ENCODE peak calls at places on chromosomes 13 and 19, in five cellular contexts. T, N, Z, R and F are unnamed samples.

GRCh38 chr19:41433171-41433570 is 6.0 kb upstream of the B3GNT8 start:
- DNase-seq in R (no peak), T (no peak), Z (peak; percentile 59), N (no peak), F (no peak)

GRCh38 chr13:79786176-79786575 is 305.2 kb downstream of the NDFIP2 start:
- DNase-seq in Z (no peak), R (no peak), N (no peak), T (no peak), F (no peak)

GRCh38 chr19:19106061-19106551 is 32.2 kb downstream of the TMEM161A start:
- DNase-seq in R (no peak), Z (peak; percentile 77), T (no peak), N (no peak), F (no peak)

GRCh38 chr13:30481241-30481760 is 15.6 kb upstream of the HMGB1 start:
- DNase-seq in Z (no peak), N (no peak), R (no peak), T (no peak), F (no peak)

GRCh38 chr19:858868-859843 is at the start of gene CFD:
- DNase-seq in Z (peak; percentile 92), R (peak; percentile 96), T (no peak), N (no peak), F (no peak)

GRCh38 chr13:99758465-99759162 is 213.0 kb downstream of the ZIC5 start:
- DNase-seq in T (no peak), N (no peak), Z (no peak), R (no peak), F (no peak)

GRCh38 chr19:46040125-46040524 is 677 bp downstream of the IGFL4 start:
- DNase-seq in N (no peak), R (no peak), T (no peak), Z (peak; percentile 14), F (no peak)

GRCh38 chr19:16076154-16076957 is at the start of gene TPM4:
- DNase-seq in T (peak; percentile 93), Z (peak; percentile 97), R (peak; percentile 99), N (peak; percentile 82), F (peak; percentile 90)

GRCh38 chr19:39397360-39398296 is 6.5 kb downstream of the MED29 start:
- DNase-seq in Z (peak; percentile 98), N (peak; percentile 71), T (no peak), R (peak; percentile 98), F (peak; percentile 90)

GRCh38 chr19:18651738-18652137 is 14.9 kb downstream of the KLHL26 start:
- DNase-seq in R (no peak), Z (no peak), N (peak; percentile 42), T (no peak), F (no peak)

GRCh38 chr13:44336934-44337333 is 36.7 kb upstream of the SERP2 start:
- DNase-seq in R (no peak), T (no peak), Z (no peak), N (peak; percentile 55), F (no peak)

GRCh38 chr19:23774156-23774971 is 15.7 kb upstream of the ZNF681 start:
- DNase-seq in T (no peak), N (peak; percentile 57), R (peak; percentile 63), Z (no peak), F (no peak)

GRCh38 chr13:22194106-22194810 is 523.4 kb downstream of the FGF9 start:
- DNase-seq in Z (no peak), T (no peak), N (no peak), R (no peak), F (no peak)

GRCh38 chr13:34155931-34156607 is 338.1 kb downstream of the RFC3 start:
- DNase-seq in Z (no peak), T (no peak), R (no peak), N (peak; percentile 78), F (no peak)

GRCh38 chr19:13817615-13818371 is 22.6 kb downstream of the ZSWIM4 start:
- DNase-seq in T (no peak), R (no peak), Z (peak; percentile 89), N (no peak), F (no peak)

GRCh38 chr19:49930483-49931011 is 1.2 kb upstream of the NUP62 start:
- DNase-seq in N (no peak), R (no peak), Z (no peak), T (no peak), F (no peak)

GRCh38 chr13:113934576-113934975 is 39.3 kb downstream of the C13orf46 start:
- DNase-seq in R (peak; percentile 72), N (no peak), T (no peak), Z (no peak), F (no peak)

GRCh38 chr19:15251010-15251748 is 18.9 kb upstream of the EPHX3 start:
- DNase-seq in T (peak; percentile 20), R (no peak), N (no peak), Z (no peak), F (no peak)

GRCh38 chr13:95403349-95404140 is 102.3 kb upstream of the ABCC4 start:
- DNase-seq in R (no peak), N (no peak), T (no peak), Z (no peak), F (no peak)

GRCh38 chr19:20171285-20171684 is 4.3 kb downstream of the ZNF486 start:
- DNase-seq in T (no peak), Z (no peak), N (peak; percentile 71), R (no peak), F (no peak)

GRCh38 chr13:51728972-51729371 is 75.0 kb downstream of the DHRS12 start:
- DNase-seq in Z (no peak), T (peak; percentile 53), R (no peak), N (peak; percentile 92), F (no peak)

GRCh38 chr13:106133025-106133424 is 402.4 kb downstream of the EFNB2 start:
- DNase-seq in N (peak; percentile 84), R (no peak), T (peak; percentile 23), Z (no peak), F (no peak)

GRCh38 chr19:17424743-17425365 is 5.0 kb downstream of the MVB12A start:
- DNase-seq in N (no peak), T (no peak), R (no peak), Z (peak; percentile 81), F (peak; percentile 78)

GRCh38 chr13:60679928-60680693 is 283.1 kb downstream of the TDRD3 start:
- DNase-seq in N (no peak), Z (no peak), T (no peak), R (no peak), F (no peak)

GRCh38 chr19:19751846-19752245 is 18.9 kb upstream of the ZNF14 start:
- DNase-seq in T (no peak), R (no peak), Z (peak; percentile 75), N (no peak), F (peak; percentile 57)

GRCh38 chr19:19434483-19435045 is 29.1 kb downstream of the GATAD2A start:
- DNase-seq in N (no peak), R (no peak), T (no peak), Z (no peak), F (no peak)

GRCh38 chr13:31772231-31772630 is 32.9 kb downstream of the RXFP2 start:
- DNase-seq in T (no peak), N (no peak), R (no peak), Z (no peak), F (no peak)

GRCh38 chr13:78139765-78140164 is 221.1 kb upstream of the EDNRB start:
- DNase-seq in R (no peak), Z (no peak), T (no peak), N (no peak), F (no peak)

GRCh38 chr13:112450567-112451240 is 74.5 kb downstream of the SPACA7 start:
- DNase-seq in T (no peak), N (no peak), Z (no peak), R (no peak), F (no peak)

GRCh38 chr13:106349080-106349841 is 186.2 kb downstream of the EFNB2 start:
- DNase-seq in Z (peak; percentile 56), N (peak; percentile 85), T (no peak), R (peak; percentile 86), F (no peak)

GRCh38 chr13:49603318-49603717 is 18.0 kb upstream of the RCBTB1 start:
- DNase-seq in T (no peak), R (no peak), Z (no peak), N (no peak), F (no peak)

GRCh38 chr19:33304760-33305647 is 2.7 kb upstream of the CEBPA start:
- DNase-seq in N (no peak), R (peak; percentile 74), T (no peak), Z (no peak), F (no peak)

GRCh38 chr13:50909605-50910482 is at the start of gene RNASEH2B:
- DNase-seq in R (peak; percentile 93), T (no peak), N (peak; percentile 27), Z (peak; percentile 96), F (peak; percentile 77)

GRCh38 chr19:45451181-45451849 is 16.5 kb upstream of the FOSB start:
- DNase-seq in N (peak; percentile 85), Z (no peak), R (peak; percentile 93), T (no peak), F (no peak)

DNA sequence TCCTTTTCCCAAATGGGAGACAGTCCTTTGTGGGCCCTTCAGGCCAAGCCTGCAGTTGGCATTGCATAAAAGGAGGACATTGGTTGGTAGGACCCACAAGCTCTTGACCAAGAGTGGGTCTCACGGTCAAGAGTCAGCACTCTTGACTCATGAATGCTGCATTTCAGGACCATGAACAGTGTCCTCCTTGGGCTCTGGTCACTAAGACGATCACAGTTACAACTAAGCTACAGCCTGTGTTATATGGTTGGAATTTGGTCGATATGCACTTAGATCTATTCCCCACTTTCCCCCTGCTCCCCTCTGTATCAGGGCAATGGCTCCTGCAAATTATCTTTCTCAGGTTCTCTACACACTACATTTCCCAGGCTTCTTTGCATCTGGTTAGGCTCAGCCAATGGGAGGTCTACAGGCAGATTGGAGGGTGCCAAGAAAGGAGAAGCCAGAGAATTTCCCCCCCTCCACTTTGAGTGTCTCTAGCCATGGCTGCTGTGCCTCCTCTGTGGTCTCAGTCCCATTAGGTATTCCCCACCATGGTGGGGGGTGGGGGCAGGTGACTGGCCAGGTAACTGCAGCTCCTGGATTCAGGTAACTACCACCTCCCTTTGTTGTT is 3.1 kb upstream of the OLFM2 start:
- DNase-seq in N (no peak), R (no peak), Z (no peak), T (no peak), F (no peak)
- TF ChIP-seq CTCF in N (no peak), R (no peak), Z (no peak), T (no peak), F (no peak)

GRCh38 chr19:47357788-47358680 is 8.9 kb downstream of the DHX34 start:
- DNase-seq in R (no peak), T (no peak), Z (peak; percentile 54), N (no peak), F (no peak)
- TF ChIP-seq CTCF in R (no peak), T (peak; percentile 17), Z (no peak), N (peak; percentile 11), F (peak; percentile 43)

DNA sequence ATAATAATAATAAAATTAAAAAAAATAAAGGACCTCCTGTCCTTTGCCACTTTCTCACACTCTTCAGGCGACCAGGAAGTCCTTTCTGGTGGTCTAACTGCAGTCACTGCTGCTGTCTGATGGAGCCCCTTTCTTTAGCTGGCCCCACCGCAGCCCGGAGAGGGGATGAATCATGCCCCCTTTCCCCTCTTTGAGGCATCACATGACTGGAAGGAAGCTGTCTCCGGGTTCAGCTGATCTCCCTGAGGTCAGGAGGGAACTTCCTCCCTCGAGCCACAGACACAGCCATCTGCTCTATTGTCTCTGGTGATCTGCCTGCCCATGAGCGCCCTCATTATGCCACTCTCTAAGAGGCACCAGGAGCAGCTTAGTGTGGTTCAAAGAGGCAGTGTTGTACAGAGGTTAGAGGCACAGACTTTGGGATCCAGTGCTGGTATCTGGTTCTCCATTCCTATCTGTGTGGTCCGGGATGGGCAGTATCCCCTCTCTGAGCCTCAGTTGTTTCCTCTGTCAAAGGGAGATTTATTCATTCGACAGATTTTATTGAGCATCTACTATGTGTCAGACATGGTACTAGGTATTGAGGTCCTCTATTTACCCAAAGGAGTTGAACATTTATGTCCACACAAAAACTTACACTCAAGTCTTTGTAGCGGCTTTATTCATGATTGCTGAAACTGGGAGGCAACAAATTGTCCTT is 30.0 kb downstream of the VAV1 start:
- DNase-seq in R (no peak), Z (no peak), N (peak; percentile 64), T (no peak), F (no peak)
- TF ChIP-seq CTCF in R (no peak), Z (no peak), N (no peak), T (no peak), F (no peak)

GRCh38 chr13:41061075-41061913 is at the start of gene WBP4:
- DNase-seq in T (peak; percentile 90), R (peak; percentile 99), Z (peak; percentile 95), N (peak; percentile 86), F (peak; percentile 93)
- TF ChIP-seq CTCF in T (peak; percentile 26), R (no peak), Z (no peak), N (peak; percentile 18), F (no peak)